ENCODE peak calls at places on chromosome 18, in seven cellular contexts. O is A549, Z is IMR-90, S is Peyer's patch, K is tibial nerve, B is H1, J is uterus. N is an unnamed sample. For H3K9me3, the result is how much of the 10 kb centered on the place peaks cover.

GRCh38 chr18:49048361-49048760 is 97.6 kb upstream of the SMAD7 start:
- DNase-seq in J (no peak), B (no peak), K (no peak), O (no peak), S (no peak), Z (peak), N (no peak)

GRCh38 chr18:60684843-60685513 is 312.4 kb upstream of the MC4R start:
- DNase-seq in K (no peak), S (no peak), O (no peak), B (no peak), J (no peak), Z (peak), N (no peak)

GRCh38 chr18:44715841-44716240 is 35.2 kb downstream of the SETBP1 start:
- DNase-seq in Z (no peak), K (no peak), S (no peak), J (no peak), B (no peak), O (no peak), N (no peak)

GRCh38 chr18:77068321-77068841 is 64.2 kb downstream of the MBP start:
- DNase-seq in Z (peak), K (no peak), O (no peak), B (no peak), J (peak), S (peak), N (no peak)

GRCh38 chr18:65202091-65202490 is 548.7 kb upstream of the CDH7 start:
- DNase-seq in S (no peak), B (no peak), K (no peak), Z (no peak), J (no peak), O (no peak), N (no peak)

GRCh38 chr18:21458788-21459187 is 141.7 kb downstream of the ESCO1 start:
- DNase-seq in K (no peak), Z (no peak), J (no peak), O (no peak), B (no peak), S (no peak), N (no peak)

GRCh38 chr18:46946656-46947282 is 29.4 kb downstream of the KATNAL2 start:
- DNase-seq in Z (peak), S (peak), O (peak), B (peak), K (peak), J (peak), N (peak)

GRCh38 chr18:33424266-33424946 is 16.1 kb downstream of the CCDC178 start:
- DNase-seq in J (no peak), Z (no peak), S (no peak), O (no peak), K (no peak), B (no peak), N (no peak)

GRCh38 chr18:13562494-13563029 is 163.8 kb downstream of the FAM210A start:
- DNase-seq in K (no peak), O (no peak), B (no peak), J (no peak), Z (no peak), S (no peak), N (no peak)

GRCh38 chr18:38402509-38402908 is 836.9 kb upstream of the CELF4 start:
- DNase-seq in J (no peak), K (no peak), S (no peak), O (no peak), B (peak), Z (no peak), N (no peak)

GRCh38 chr18:23982154-23983071 is 32.1 kb upstream of the TTC39C start:
- DNase-seq in B (no peak), J (peak), K (peak), Z (peak), S (peak), O (peak), N (peak)

GRCh38 chr18:63339920-63340484 is 20.4 kb upstream of the BCL2 start:
- DNase-seq in J (peak), O (no peak), B (no peak), Z (peak), S (peak), K (peak), N (no peak)

GRCh38 chr18:36780748-36781147 is 48.1 kb downstream of the TPGS2 start:
- DNase-seq in B (no peak), K (no peak), Z (peak), J (no peak), S (no peak), O (no peak), N (no peak)

GRCh38 chr18:36349552-36349951 is 52.0 kb downstream of the FHOD3 start:
- DNase-seq in Z (peak), J (no peak), O (no peak), S (no peak), K (no peak), B (no peak), N (no peak)

GRCh38 chr18:65235966-65236634 is 514.7 kb upstream of the CDH7 start:
- DNase-seq in S (no peak), B (no peak), J (peak), Z (no peak), O (no peak), K (no peak), N (no peak)

GRCh38 chr18:22223961-22224322 is 54.6 kb downstream of the GATA6 start:
- DNase-seq in K (no peak), O (no peak), B (no peak), Z (no peak), S (no peak), J (no peak), N (no peak)

GRCh38 chr18:74589820-74590219 is 7.8 kb upstream of the ZNF407 start:
- DNase-seq in J (no peak), O (no peak), S (no peak), B (no peak), Z (no peak), K (no peak), N (no peak)

GRCh38 chr18:25047983-25048382 is 304.0 kb downstream of the ZNF521 start:
- DNase-seq in Z (no peak), O (no peak), S (no peak), B (peak), J (no peak), K (no peak), N (no peak)

GRCh38 chr18:40152859-40153258 is 1802.2 kb upstream of the PIK3C3 start:
- DNase-seq in B (no peak), K (no peak), O (no peak), J (no peak), S (no peak), Z (no peak), N (no peak)

GRCh38 chr18:73528066-73528465 is 619.6 kb downstream of the FBXO15 start:
- DNase-seq in B (no peak), S (no peak), O (no peak), K (no peak), Z (no peak), J (no peak), N (no peak)

GRCh38 chr18:53796042-53796729 is 428.3 kb downstream of the MBD2 start:
- DNase-seq in B (no peak), S (no peak), K (peak), J (no peak), O (no peak), Z (peak), N (no peak)

GRCh38 chr18:48713302-48713701 is 174.5 kb downstream of the CTIF start:
- DNase-seq in B (no peak), K (peak), Z (no peak), J (peak), S (no peak), O (no peak), N (no peak)

GRCh38 chr18:32576296-32576916 is 105.7 kb upstream of the GAREM1 start:
- DNase-seq in O (no peak), J (no peak), B (no peak), K (no peak), Z (peak), S (no peak), N (no peak)

GRCh38 chr18:10009321-10010144 is 95.7 kb downstream of the VAPA start:
- DNase-seq in O (no peak), Z (no peak), B (no peak), S (no peak), J (no peak), K (no peak), N (peak)

GRCh38 chr18:33906046-33906445 is 318.7 kb downstream of the NOL4 start:
- DNase-seq in J (no peak), K (no peak), B (no peak), Z (no peak), O (no peak), S (no peak), N (no peak)

GRCh38 chr18:44035554-44035953 is 645.1 kb upstream of the SETBP1 start:
- DNase-seq in B (no peak), S (no peak), J (no peak), O (no peak), Z (no peak), K (no peak), N (no peak)

GRCh38 chr18:5738561-5738960 is 156.8 kb downstream of the TMEM200C start:
- DNase-seq in S (no peak), J (no peak), Z (no peak), B (no peak), K (no peak), O (no peak), N (no peak)
- H3K9me3 ChIP-seq in S (under half), J (under half), Z (under half), B (under half), K (under half), O (under half), N (under half)

DNA sequence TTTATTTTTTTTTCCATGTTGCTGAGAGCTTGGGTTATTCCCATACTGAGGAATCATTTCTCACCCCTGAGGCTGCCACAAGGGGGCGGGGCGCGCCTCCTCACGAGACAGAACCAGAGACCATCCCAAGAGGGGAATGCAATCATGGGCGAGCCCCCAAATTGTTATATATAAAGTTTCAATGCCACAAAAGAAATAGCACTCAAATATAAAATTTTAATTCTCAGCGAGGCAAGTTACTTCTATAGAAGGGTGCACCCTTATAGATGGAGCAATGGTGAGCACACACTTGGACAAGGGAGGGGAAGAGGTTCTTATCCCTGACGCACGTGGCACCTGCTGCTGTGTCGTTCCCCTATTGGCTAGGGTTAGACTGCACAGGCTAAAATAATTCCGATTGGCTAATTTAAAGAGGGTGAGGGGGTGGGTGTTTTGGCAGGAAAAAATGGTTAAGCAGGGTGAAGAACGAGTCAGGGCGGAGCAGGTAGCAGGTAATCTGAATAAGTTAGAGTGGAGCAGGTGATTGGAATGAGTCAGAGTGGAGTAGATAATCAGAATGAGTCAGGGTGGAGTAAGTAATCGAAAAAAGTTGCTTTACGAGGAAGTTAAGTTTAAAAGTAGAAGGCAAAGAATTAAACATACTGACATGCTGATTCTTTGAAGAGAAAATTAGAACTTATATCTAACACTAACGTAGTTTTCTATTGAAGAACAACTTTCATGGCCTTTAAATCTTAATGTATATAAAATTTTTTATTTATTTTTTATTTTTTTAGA is 177.5 kb downstream of the MTCL1 start:
- DNase-seq in J (no peak), S (no peak), Z (no peak), K (no peak), O (no peak), B (peak), N (peak)
- TF ChIP-seq CTCF in J (no peak), S (no peak), Z (no peak), K (no peak), O (peak), B (peak), N (peak)

GRCh38 chr18:11237066-11237465 is 87.7 kb upstream of the PIEZO2 start:
- DNase-seq in S (no peak), B (no peak), O (no peak), Z (no peak), K (no peak), J (no peak), N (no peak)
- TF ChIP-seq POLR2A in S (no peak), B (no peak), O (no peak), Z (no peak), K (no peak), J (no peak), N (no peak)

GRCh38 chr18:7298149-7298548 is 67.3 kb downstream of the LRRC30 start:
- DNase-seq in K (no peak), J (no peak), S (no peak), B (no peak), O (no peak), Z (no peak), N (no peak)
- H3K9me3 ChIP-seq in K (under half), J (under half), S (under half), B (under half), O (under half), Z (under half), N (under half)

DNA sequence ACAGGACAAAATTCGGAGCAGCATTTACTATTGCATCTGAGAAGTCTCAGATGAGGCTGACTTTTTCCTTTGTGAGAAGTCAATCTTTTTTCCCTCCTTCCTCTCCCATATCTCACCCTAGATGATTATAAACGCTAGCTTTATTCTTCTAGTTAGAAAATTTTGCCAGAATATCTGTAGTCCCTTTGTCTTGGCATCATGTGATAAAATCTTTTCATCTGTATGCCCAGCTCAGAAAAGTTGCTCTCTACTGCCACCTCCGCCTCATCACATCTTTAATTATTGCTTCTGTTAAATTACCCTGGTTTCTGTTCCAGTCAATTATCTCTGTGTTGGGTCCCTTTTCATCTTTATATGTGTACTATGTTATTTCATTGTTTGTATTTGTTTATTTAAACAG is 210.8 kb upstream of the SLC35G4 start:
- DNase-seq in B (no peak), K (no peak), J (no peak), O (no peak), Z (peak), S (no peak), N (no peak)
- TF ChIP-seq CTCF in B (no peak), K (no peak), J (no peak), O (no peak), Z (peak), S (no peak), N (peak)

DNA sequence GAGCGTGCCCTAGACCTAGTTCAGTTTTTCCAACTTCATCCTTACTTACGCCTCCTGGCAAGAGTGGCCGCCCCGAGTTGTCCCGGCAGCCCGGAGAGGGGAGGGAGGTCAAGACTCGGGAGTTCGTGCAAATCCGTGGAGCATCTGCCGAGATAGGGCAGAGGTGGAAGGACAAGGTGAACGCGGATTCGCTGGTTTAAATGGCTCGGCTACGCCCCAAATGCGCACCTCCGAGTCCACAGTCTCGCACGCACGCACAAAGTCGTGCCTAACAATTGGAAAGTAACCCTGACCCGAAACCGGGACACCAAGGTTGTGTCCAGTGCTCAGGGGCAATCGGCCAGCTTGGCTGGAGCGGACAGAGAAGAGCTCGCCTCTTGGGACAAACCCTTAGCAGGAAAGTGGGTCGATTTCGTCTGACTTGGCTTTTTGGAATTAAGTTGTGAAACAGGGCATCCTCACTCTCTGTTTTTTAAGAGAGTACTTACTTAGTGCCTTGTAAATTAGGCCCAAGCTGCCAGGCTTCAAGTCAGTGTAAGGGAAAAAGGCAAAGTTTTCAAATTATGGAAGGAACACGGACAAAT is 726 bp upstream of the SS18 start:
- DNase-seq in O (peak), S (no peak), J (peak), K (peak), B (no peak), Z (no peak), N (peak)
- TF ChIP-seq POLR2A in O (no peak), S (no peak), J (no peak), K (no peak), B (no peak), Z (no peak), N (peak)

DNA sequence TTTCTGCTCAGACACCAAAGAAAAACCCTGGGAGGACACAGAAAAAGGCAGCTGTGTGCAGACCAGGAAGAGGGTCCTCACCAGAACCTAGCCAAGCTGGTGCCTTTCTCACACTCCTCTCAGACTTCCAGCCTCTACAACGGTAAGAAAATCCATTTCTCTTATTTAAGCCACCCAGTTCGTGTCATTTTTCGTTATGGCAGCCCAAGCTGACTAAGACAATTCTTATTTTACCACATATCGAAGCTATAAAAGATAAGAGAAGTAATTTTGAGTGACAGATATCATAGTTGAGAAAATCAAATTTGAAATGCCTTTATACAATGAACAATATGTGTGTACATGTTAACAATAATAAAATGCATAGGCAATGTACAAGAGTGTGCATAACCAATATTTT is 219.5 kb downstream of the CBLN2 start:
- DNase-seq in S (no peak), J (no peak), O (no peak), Z (no peak), B (no peak), K (no peak), N (no peak)
- H3K9me3 ChIP-seq in S (under half), J (under half), O (under half), Z (under half), B (half or more), K (under half), N (under half)